ENCODE peak calls at places on chromosomes 6 and 20, in four cellular contexts. D is stomach, R is esophagus muscularis mucosa, E is H1. Y is an unnamed sample. For H3K36me3 and H3K4me1, the result is how much of the 10 kb centered on the place peaks cover.

GRCh38 chr6:35491558-35492541 is 5.0 kb downstream of the TEAD3 start:
- DNase-seq in D (no peak), R (no peak), E (no peak), Y (no peak)

GRCh38 chr6:121959501-121959900 is 440.0 kb upstream of the HSF2 start:
- DNase-seq in D (no peak), R (no peak), E (no peak), Y (no peak)

GRCh38 chr20:35511814-35512420 is 17.5 kb downstream of the C20orf173 start:
- DNase-seq in D (peak), R (no peak), E (no peak), Y (no peak)

GRCh38 chr6:43426928-43427405 is 374 bp upstream of the ABCC10 start:
- DNase-seq in D (no peak), R (no peak), E (no peak), Y (no peak)

GRCh38 chr6:165218816-165219215 is 90.6 kb downstream of the C6orf118 start:
- DNase-seq in D (no peak), R (peak), E (no peak), Y (no peak)

GRCh38 chr6:33988121-33989015 is 157.5 kb downstream of the GRM4 start:
- DNase-seq in D (peak), R (no peak), E (no peak), Y (peak)

GRCh38 chr20:57568088-57568896 is 7.4 kb downstream of the PCK1 start:
- DNase-seq in D (no peak), R (no peak), E (no peak), Y (no peak)

GRCh38 chr20:3126527-3126859 is 33.2 kb downstream of the FASTKD5 start:
- DNase-seq in D (no peak), R (no peak), E (no peak), Y (no peak)

GRCh38 chr20:35828916-35829315 is 57.1 kb downstream of the PHF20 start:
- DNase-seq in D (no peak), R (no peak), E (no peak), Y (no peak)

GRCh38 chr6:145006914-145007313 is 721.8 kb downstream of the UTRN start:
- DNase-seq in D (no peak), R (no peak), E (no peak), Y (no peak)

GRCh38 chr6:107458687-107459282 is 579 bp downstream of the PDSS2 start:
- DNase-seq in D (no peak), R (no peak), E (no peak), Y (peak)

GRCh38 chr20:41179961-41180360 is 42.6 kb downstream of the PLCG1 start:
- DNase-seq in D (no peak), R (no peak), E (no peak), Y (no peak)

GRCh38 chr6:684831-685636 is 7.9 kb downstream of the EXOC2 start:
- DNase-seq in D (no peak), R (no peak), E (no peak), Y (no peak)

GRCh38 chr6:163926642-163927041 is 512.1 kb downstream of the QKI start:
- DNase-seq in D (no peak), R (no peak), E (no peak), Y (no peak)

GRCh38 chr20:415820-416322 is 7.8 kb downstream of the RBCK1 start:
- DNase-seq in D (no peak), R (no peak), E (no peak), Y (no peak)

DNA sequence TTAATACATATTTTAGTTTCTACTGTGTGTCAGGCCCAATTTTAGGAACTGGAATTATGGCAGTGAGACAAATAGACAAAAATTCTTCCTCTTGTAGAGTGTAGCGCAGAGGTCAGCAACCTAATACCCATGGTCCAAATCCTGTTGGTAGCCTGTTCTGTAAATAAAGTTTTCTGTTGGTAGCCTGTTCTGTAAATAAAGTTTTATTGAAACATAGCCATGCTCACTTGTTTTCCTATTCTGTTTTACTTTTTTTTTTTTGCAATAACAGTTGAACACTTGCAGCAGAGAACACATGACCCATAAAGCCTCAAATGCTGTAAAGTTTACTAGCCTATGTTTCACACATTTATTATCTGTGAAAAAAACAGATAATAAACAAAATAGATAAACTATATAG is 87.9 kb downstream of the SCAF8 start:
- DNase-seq in D (no peak), R (no peak), E (no peak), Y (no peak)
- H3K36me3 ChIP-seq in D (half or more), R (half or more), E (half or more), Y (half or more)

DNA sequence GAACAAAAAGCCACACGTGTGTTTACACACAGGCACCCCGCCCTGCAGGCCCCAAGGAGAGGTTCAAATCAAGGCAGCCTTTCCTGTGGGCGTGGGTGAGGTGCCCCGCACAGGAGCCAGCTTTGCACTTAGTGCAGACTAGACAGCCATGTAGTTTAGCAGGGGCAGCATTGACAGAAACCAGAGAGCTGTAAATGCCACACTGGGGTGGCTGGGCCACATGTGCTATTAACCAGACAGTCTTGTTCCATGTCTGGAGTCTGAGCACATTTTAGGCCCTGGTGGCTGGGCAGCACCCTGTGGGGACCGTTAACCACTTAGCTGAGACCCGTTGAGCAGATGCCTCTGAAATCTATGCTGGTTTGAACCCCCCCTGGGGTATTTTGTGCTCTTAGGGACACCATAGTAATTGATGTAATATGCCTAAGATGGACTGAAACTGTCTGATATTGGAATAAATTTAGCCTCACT is 106.3 kb upstream of the KCNG1 start:
- DNase-seq in D (no peak), R (no peak), E (no peak), Y (no peak)
- H3K4me1 ChIP-seq in D (under half), R (under half), E (under half), Y (under half)

GRCh38 chr6:156599977-156600647 is 177.1 kb upstream of the ARID1B start:
- DNase-seq in D (no peak), R (peak), E (no peak), Y (no peak)
- TF ChIP-seq EP300 in D (no peak), R (no peak), E (no peak), Y (no peak)

GRCh38 chr20:25009218-25010145 is 16.9 kb upstream of the APMAP start:
- DNase-seq in D (no peak), R (no peak), E (no peak), Y (no peak)

GRCh38 chr20:25013478-25014380 is 21.2 kb upstream of the APMAP start:
- DNase-seq in D (peak), R (no peak), E (no peak), Y (peak)

GRCh38 chr20:25011261-25011660 is 18.7 kb upstream of the APMAP start:
- DNase-seq in D (no peak), R (no peak), E (no peak), Y (peak)

GRCh38 chr20:25012616-25013189 is 20.2 kb upstream of the APMAP start:
- DNase-seq in D (peak), R (no peak), E (no peak), Y (peak)

GRCh38 chr20:25011831-25012241 is 19.3 kb upstream of the APMAP start:
- DNase-seq in D (peak), R (no peak), E (no peak), Y (peak)
- H3K36me3 ChIP-seq in D (half or more), R (half or more), E (under half), Y (half or more)